ENCODE peak calls at places on chromosomes 3 and 15, in six cellular contexts. D is HTR-8/SVneo, E is IMR-90, B is ELR, M is NAMALWA, G is Daoy. P is an unnamed sample.

GRCh38 chr3:4983739-4984510 is 4.7 kb downstream of the BHLHE40 start:
- DNase-seq in B (peak), M (peak), G (peak), E (peak), D (no peak), P (peak)

GRCh38 chr15:82140859-82141258 is 95.0 kb upstream of the MEX3B start:
- DNase-seq in G (no peak), D (no peak), E (no peak), M (no peak), B (no peak), P (no peak)

GRCh38 chr15:25673972-25674371 is 189.2 kb downstream of the ATP10A start:
- DNase-seq in D (no peak), B (no peak), G (no peak), E (no peak), M (no peak), P (no peak)

GRCh38 chr3:42662037-42662812 is 8.7 kb downstream of the ZBTB47 start:
- DNase-seq in B (no peak), E (no peak), D (no peak), M (no peak), G (no peak), P (no peak)

GRCh38 chr15:68252925-68253534 is 23.5 kb upstream of the CLN6 start:
- DNase-seq in E (peak), M (peak), B (peak), G (peak), D (peak), P (peak)

GRCh38 chr15:48087844-48088243 is 32.9 kb upstream of the SLC24A5 start:
- DNase-seq in D (no peak), E (no peak), M (no peak), G (no peak), B (no peak), P (no peak)

GRCh38 chr3:190574473-190574872 is 60.6 kb downstream of the IL1RAP start:
- DNase-seq in B (no peak), M (no peak), E (no peak), D (no peak), G (no peak), P (peak)

GRCh38 chr15:38128389-38128788 is 124.2 kb upstream of the SPRED1 start:
- DNase-seq in G (peak), E (peak), B (peak), M (no peak), D (no peak), P (peak)

GRCh38 chr3:190265126-190265525 is 57.1 kb downstream of the CLDN1 start:
- DNase-seq in M (no peak), D (no peak), B (no peak), E (no peak), G (no peak), P (peak)

GRCh38 chr3:133865136-133865855 is 30.4 kb downstream of the RAB6B start:
- DNase-seq in D (no peak), E (no peak), G (no peak), M (no peak), B (no peak), P (no peak)

GRCh38 chr3:47082519-47082918 is 81.4 kb downstream of the SETD2 start:
- DNase-seq in E (peak), G (no peak), B (peak), D (no peak), M (no peak), P (peak)

GRCh38 chr3:156997351-156997750 is 162.6 kb downstream of the CCNL1 start:
- DNase-seq in B (no peak), E (no peak), M (no peak), G (peak), D (no peak), P (peak)

GRCh38 chr3:41601404-41601987 is 360.4 kb downstream of the ULK4 start:
- DNase-seq in B (no peak), E (no peak), D (no peak), M (no peak), G (no peak), P (no peak)

GRCh38 chr3:4417449-4417848 is 49.6 kb downstream of the SUMF1 start:
- DNase-seq in M (no peak), G (peak), E (peak), D (no peak), B (peak), P (peak)

GRCh38 chr3:185837409-185837808 is 12.6 kb upstream of the IGF2BP2 start:
- DNase-seq in E (peak), B (no peak), D (no peak), G (no peak), M (no peak), P (peak)

GRCh38 chr3:45684327-45684892 is 4.8 kb upstream of the SACM1L start:
- DNase-seq in M (no peak), E (no peak), G (no peak), B (no peak), D (no peak), P (no peak)

GRCh38 chr3:43621406-43621973 is 321 bp downstream of the ANO10 start:
- DNase-seq in E (no peak), G (peak), D (peak), B (peak), M (peak), P (no peak)

GRCh38 chr3:72231439-72232196 is 446.7 kb upstream of the PROK2 start:
- DNase-seq in G (no peak), D (no peak), B (no peak), M (no peak), E (no peak), P (no peak)

GRCh38 chr3:169564883-169565282 is 98.6 kb downstream of the MECOM start:
- DNase-seq in M (peak), B (no peak), E (no peak), D (no peak), G (no peak), P (no peak)

GRCh38 chr15:89442671-89443307 is 53.6 kb downstream of the RHCG start:
- DNase-seq in D (peak), E (peak), M (peak), B (peak), G (peak), P (peak)

GRCh38 chr15:68995754-68996141 is 18.7 kb upstream of the NOX5 start:
- DNase-seq in D (no peak), M (no peak), E (no peak), B (no peak), G (no peak), P (no peak)

GRCh38 chr3:165195628-165196576 is at the start of gene SLITRK3:
- DNase-seq in D (no peak), E (no peak), M (no peak), G (peak), B (no peak), P (no peak)

GRCh38 chr3:170614214-170614966 is 28.5 kb upstream of the SLC7A14 start:
- DNase-seq in E (peak), D (peak), M (no peak), B (peak), G (peak), P (peak)

GRCh38 chr3:39668420-39668819 is 141.0 kb upstream of the MYRIP start:
- DNase-seq in B (peak), E (peak), D (no peak), M (peak), G (no peak), P (peak)

GRCh38 chr3:126456766-126457388 is 18.8 kb downstream of the ZXDC start:
- DNase-seq in B (no peak), M (no peak), D (no peak), E (no peak), G (no peak), P (no peak)

GRCh38 chr3:128112406-128112968 is 11.1 kb downstream of the RUVBL1 start:
- DNase-seq in D (peak), E (peak), M (no peak), B (peak), G (peak), P (peak)

GRCh38 chr15:90212221-90213079 is 11.3 kb downstream of the SEMA4B start:
- DNase-seq in B (no peak), M (no peak), G (peak), E (no peak), D (no peak), P (no peak)

GRCh38 chr3:130992344-130992743 is 34.3 kb downstream of the ASTE1 start:
- DNase-seq in E (no peak), D (no peak), B (no peak), M (no peak), G (no peak), P (no peak)

GRCh38 chr15:44137750-44138149 is 57.3 kb downstream of the FRMD5 start:
- DNase-seq in M (no peak), E (peak), D (peak), G (peak), B (peak), P (peak)

GRCh38 chr3:60588806-60589205 is 662.4 kb downstream of the FHIT start:
- DNase-seq in G (no peak), B (peak), E (peak), M (no peak), D (no peak), P (no peak)